ENCODE peak calls at places on chromosomes 5 and 9, in six cellular contexts. R is pons, B is fibroblast of villous mesenchyme, E is astrocyte of the spinal cord, L is T1000, D is HCT116. S is an unnamed sample.

GRCh38 chr9:128607642-128608350 is 48.9 kb downstream of the DYNC2I2 start:
- DNase-seq in E (peak), L (no peak), B (peak), R (peak), D (no peak), S (no peak)

GRCh38 chr9:33408087-33408486 is 5.7 kb upstream of the AQP7 start:
- DNase-seq in E (no peak), R (no peak), L (no peak), D (no peak), B (no peak), S (no peak)

GRCh38 chr5:55231476-55232193 is 1.8 kb downstream of the CCNO start:
- DNase-seq in E (peak), R (peak), B (peak), L (no peak), D (no peak), S (no peak)

GRCh38 chr9:38619556-38620447 is 594 bp downstream of the ANKRD18A start:
- DNase-seq in B (no peak), D (no peak), R (peak), L (no peak), E (no peak), S (no peak)

GRCh38 chr9:130780865-130781504 is 54.1 kb upstream of the ABL1 start:
- DNase-seq in E (peak), R (no peak), D (no peak), L (peak), B (peak), S (no peak)

GRCh38 chr5:140145818-140146522 is 20.2 kb downstream of the IGIP start:
- DNase-seq in D (no peak), E (peak), L (no peak), R (peak), B (peak), S (no peak)

GRCh38 chr9:76297721-76298239 is 96.4 kb downstream of the RFK start:
- DNase-seq in B (peak), L (no peak), D (no peak), R (no peak), E (peak), S (no peak)

GRCh38 chr5:40842351-40842750 is 1.2 kb downstream of the CARD6 start:
- DNase-seq in B (peak), R (no peak), D (no peak), L (no peak), E (no peak), S (no peak)

GRCh38 chr5:134610715-134611114 is 21.9 kb downstream of the SAR1B start:
- DNase-seq in B (no peak), E (no peak), R (no peak), L (no peak), D (no peak), S (no peak)

GRCh38 chr9:133103987-133104505 is 17.0 kb downstream of the RALGDS start:
- DNase-seq in E (no peak), D (no peak), B (no peak), R (no peak), L (no peak), S (no peak)

GRCh38 chr9:107870927-107871720 is 381.6 kb upstream of the KLF4 start:
- DNase-seq in L (no peak), R (no peak), D (no peak), E (no peak), B (no peak), S (no peak)

GRCh38 chr5:179840766-179841165 is 17.9 kb downstream of the MRNIP start:
- DNase-seq in D (no peak), E (no peak), R (no peak), B (peak), L (no peak), S (no peak)

GRCh38 chr5:135705230-135705631 is 126.4 kb upstream of the CXCL14 start:
- DNase-seq in L (peak), R (no peak), D (no peak), E (no peak), B (no peak), S (no peak)

GRCh38 chr9:131701789-131702337 is 38.0 kb downstream of the RAPGEF1 start:
- DNase-seq in B (peak), D (no peak), L (no peak), E (peak), R (no peak), S (no peak)

GRCh38 chr9:127904888-127905728 is 5.7 kb upstream of the ST6GALNAC6 start:
- DNase-seq in R (no peak), L (no peak), B (no peak), D (no peak), E (no peak), S (no peak)

GRCh38 chr5:153122416-153122815 is 368.1 kb upstream of the GRIA1 start:
- DNase-seq in D (no peak), R (no peak), B (no peak), E (no peak), L (no peak), S (no peak)

GRCh38 chr9:126162611-126163381 is 163.8 kb upstream of the MVB12B start:
- DNase-seq in B (no peak), R (no peak), E (no peak), D (no peak), L (no peak), S (no peak)

GRCh38 chr5:35470866-35471265 is 146.8 kb upstream of the SPEF2 start:
- DNase-seq in B (peak), L (no peak), R (no peak), E (peak), D (no peak), S (no peak)

GRCh38 chr9:35771079-35771441 is 17.0 kb upstream of the MSMP start:
- DNase-seq in E (no peak), R (no peak), B (no peak), L (no peak), D (no peak), S (no peak)

GRCh38 chr5:138969323-138970013 is 94.3 kb upstream of the LRRTM2 start:
- DNase-seq in E (no peak), D (no peak), L (no peak), B (no peak), R (no peak), S (no peak)

GRCh38 chr5:25025836-25026235 is 381.1 kb upstream of the CDH10 start:
- DNase-seq in R (peak), D (no peak), B (no peak), E (no peak), L (no peak), S (no peak)

GRCh38 chr5:96408276-96408777 is 24.7 kb downstream of the PCSK1 start:
- DNase-seq in D (no peak), L (no peak), B (peak), E (no peak), R (no peak), S (no peak)

GRCh38 chr9:69945671-69946141 is 97.9 kb upstream of the MAMDC2 start:
- DNase-seq in L (no peak), R (peak), E (peak), D (no peak), B (peak), S (no peak)

GRCh38 chr9:119963798-119964372 is 594.6 kb upstream of the BRINP1 start:
- DNase-seq in B (peak), D (peak), R (no peak), E (peak), L (peak), S (peak)

GRCh38 chr9:138010274-138010800 is 132.8 kb downstream of the CACNA1B start:
- DNase-seq in B (no peak), R (no peak), E (no peak), L (no peak), D (no peak), S (no peak)

GRCh38 chr9:13213337-13213736 is 66.2 kb downstream of the MPDZ start:
- DNase-seq in D (no peak), L (no peak), E (peak), R (peak), B (peak), S (no peak)

GRCh38 chr9:114167591-114168091 is 12.3 kb downstream of the COL27A1 start:
- DNase-seq in R (no peak), E (no peak), B (no peak), L (no peak), D (no peak), S (no peak)

GRCh38 chr5:9775339-9775738 is 145.2 kb upstream of the TAS2R1 start:
- DNase-seq in B (peak), L (no peak), R (no peak), E (peak), D (no peak), S (no peak)

GRCh38 chr9:109574061-109574882 is 76.2 kb upstream of the PTPN3 start:
- DNase-seq in D (peak), R (peak), L (peak), E (peak), B (peak), S (peak)